ENCODE peak calls at places on chromosome 10, in five cellular contexts. X, P, A, R and E are unnamed samples. For H3K27me3, the result is how much of the 10 kb centered on the place peaks cover.

GRCh38 chr10:48363617-48364355 is 57.3 kb downstream of the MAPK8 start:
- DNase-seq in X (no peak), P (no peak), A (peak), R (peak), E (peak)

GRCh38 chr10:57809961-57810360 is 457.7 kb downstream of the IPMK start:
- DNase-seq in X (no peak), P (no peak), A (no peak), R (no peak), E (no peak)

GRCh38 chr10:133567119-133567518 is 1.7 kb upstream of the SYCE1 start:
- DNase-seq in X (no peak), P (no peak), A (no peak), R (no peak), E (no peak)

GRCh38 chr10:30645340-30645827 is 15.8 kb upstream of the LYZL2 start:
- DNase-seq in X (peak), P (no peak), A (no peak), R (peak), E (peak)

GRCh38 chr10:122487231-122487765 is 25.9 kb downstream of the HTRA1 start:
- DNase-seq in X (no peak), P (no peak), A (peak), R (no peak), E (peak)

GRCh38 chr10:110636932-110637557 is 7.1 kb upstream of the RBM20 start:
- DNase-seq in X (peak), P (no peak), A (no peak), R (no peak), E (peak)

GRCh38 chr10:84205049-84205852 is 10.9 kb downstream of the CDHR1 start:
- DNase-seq in X (no peak), P (peak), A (peak), R (peak), E (peak)

GRCh38 chr10:31822150-31822549 is 106.5 kb downstream of the ARHGAP12 start:
- DNase-seq in X (no peak), P (no peak), A (no peak), R (no peak), E (no peak)

GRCh38 chr10:126458453-126458852 is 70.2 kb upstream of the ADAM12 start:
- DNase-seq in X (no peak), P (no peak), A (no peak), R (no peak), E (no peak)

DNA sequence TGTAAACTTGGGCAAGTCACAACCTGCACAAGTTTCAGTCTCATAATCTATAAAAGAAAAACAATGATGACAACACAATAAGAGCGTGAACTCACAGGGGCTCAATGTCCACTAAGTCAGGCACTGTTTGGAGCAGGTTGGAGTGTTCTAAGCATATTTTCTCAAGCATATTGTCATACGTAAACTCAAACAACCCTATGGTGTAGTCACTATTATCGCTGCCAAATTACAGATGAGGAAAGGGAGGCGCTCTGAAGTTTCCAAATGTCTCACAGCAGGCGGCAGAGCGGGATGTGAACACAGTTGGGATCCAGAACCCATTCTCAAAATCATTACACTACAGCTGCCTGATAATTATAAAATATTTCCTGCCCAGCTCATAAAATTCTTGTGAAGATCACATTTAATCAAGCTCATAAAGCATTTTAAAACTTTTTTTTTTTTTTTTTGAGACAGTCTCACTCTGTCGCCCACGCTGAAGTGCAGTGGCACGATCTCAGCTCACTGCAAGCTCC is 64.3 kb downstream of the USP6NL start:
- DNase-seq in X (no peak), P (no peak), A (no peak), R (no peak), E (no peak)
- H3K4me3 ChIP-seq in X (no peak), P (no peak), A (no peak), R (no peak), E (no peak)

DNA sequence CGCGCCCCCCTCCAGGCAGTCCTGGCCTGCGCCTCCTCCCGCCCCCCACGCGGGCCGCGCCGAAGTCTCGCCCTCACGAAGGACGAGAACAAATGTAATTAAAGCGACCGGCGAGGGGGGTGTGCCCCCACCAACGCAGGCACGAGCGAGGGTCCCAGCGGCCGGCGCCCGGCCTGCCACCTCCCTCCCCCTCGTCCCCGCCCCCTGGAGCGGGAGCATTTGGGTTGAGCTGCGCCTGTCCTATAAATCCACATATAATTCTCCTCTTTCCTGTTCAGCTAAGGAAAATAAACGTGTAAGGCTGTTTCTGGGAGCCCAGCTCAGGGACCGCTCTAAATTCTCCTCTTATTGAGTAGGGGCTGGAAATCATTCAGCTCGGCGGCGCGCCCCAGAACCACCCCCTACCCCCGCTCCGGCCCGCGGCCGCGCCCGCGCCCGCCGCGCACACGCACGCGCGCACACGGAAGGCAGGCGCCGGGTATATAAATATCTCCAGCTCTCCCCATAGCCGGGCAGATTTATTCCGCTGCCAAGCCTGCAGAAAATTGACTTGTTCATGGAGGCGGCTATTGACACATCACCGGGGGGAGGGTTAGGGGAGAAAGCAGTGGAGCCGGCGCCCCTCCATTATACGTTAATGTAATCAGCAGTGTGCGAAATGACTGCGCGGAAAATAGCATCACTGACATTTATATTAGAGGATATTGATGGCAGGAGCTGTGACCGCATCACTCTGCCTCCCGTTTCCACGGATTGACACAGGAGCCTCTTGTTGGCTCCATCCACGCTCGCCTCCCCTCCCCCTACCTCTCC is 61.6 kb upstream of the BTRC start:
- DNase-seq in X (no peak), P (no peak), A (no peak), R (no peak), E (peak)
- H3K27me3 ChIP-seq in X (under half), P (under half), A (under half), R (under half), E (half or more)

DNA sequence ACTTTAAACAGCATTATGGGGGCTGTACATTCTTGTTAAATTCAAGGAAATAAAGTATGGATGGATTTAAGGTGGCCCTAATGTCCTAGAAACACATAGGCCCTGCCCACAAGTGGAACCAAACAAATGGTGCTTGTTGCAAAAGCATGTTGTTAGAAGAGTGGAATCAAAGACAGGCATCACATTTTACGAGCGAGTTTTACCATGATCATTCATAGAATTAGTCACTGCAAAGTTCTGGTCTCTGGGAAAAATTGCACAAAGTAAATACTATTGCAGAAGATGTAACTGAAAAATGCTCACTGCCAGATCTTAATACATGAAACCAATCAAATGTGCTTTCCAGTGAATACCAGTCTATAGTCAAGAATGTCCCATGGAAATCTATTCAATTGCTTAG is 677.1 kb downstream of the PARD3 start:
- DNase-seq in X (no peak), P (no peak), A (no peak), R (no peak), E (no peak)
- H3K27ac ChIP-seq in X (no peak), P (no peak), A (no peak), R (no peak), E (no peak)

GRCh38 chr10:93346060-93346459 is 136.1 kb downstream of the MYOF start:
- DNase-seq in X (no peak), P (no peak), A (no peak), R (no peak), E (no peak)
- H3K4me3 ChIP-seq in X (no peak), P (no peak), A (no peak), R (no peak), E (no peak)

GRCh38 chr10:28945959-28946358 is 268.6 kb downstream of the BAMBI start:
- DNase-seq in X (no peak), P (no peak), A (no peak), R (no peak), E (no peak)
- H3K27me3 ChIP-seq in X (under half), P (under half), A (under half), R (under half), E (under half)

DNA sequence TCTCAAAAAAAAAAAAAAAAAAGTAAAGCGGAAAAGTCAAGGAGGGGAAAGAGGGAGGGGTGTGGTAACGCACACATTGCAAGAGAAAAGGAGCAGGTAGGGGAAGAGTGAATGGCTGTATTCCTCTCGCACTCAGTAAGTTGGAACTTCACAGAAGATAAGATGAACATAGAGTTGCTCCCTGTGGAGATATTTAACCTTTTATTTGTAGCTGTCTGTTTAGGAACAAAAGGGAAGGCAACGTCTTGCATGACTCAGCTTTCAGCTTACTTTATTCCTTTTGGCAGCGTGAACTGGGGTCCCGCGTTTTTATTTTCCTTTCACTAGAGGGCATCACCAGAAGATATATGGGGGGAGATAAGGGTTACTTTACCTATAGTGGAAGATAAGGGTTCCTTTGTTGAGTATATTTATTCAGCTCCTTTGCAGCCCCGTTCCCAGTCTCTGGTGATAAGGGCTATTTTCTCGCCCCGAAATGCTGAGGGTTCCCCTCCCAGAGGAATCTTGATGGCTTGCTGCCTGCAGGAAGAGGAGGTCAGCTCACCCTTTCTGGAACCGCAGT is 78.5 kb downstream of the APBB1IP start:
- DNase-seq in X (no peak), P (no peak), A (no peak), R (no peak), E (peak)
- H3K27ac ChIP-seq in X (no peak), P (no peak), A (no peak), R (no peak), E (no peak)

DNA sequence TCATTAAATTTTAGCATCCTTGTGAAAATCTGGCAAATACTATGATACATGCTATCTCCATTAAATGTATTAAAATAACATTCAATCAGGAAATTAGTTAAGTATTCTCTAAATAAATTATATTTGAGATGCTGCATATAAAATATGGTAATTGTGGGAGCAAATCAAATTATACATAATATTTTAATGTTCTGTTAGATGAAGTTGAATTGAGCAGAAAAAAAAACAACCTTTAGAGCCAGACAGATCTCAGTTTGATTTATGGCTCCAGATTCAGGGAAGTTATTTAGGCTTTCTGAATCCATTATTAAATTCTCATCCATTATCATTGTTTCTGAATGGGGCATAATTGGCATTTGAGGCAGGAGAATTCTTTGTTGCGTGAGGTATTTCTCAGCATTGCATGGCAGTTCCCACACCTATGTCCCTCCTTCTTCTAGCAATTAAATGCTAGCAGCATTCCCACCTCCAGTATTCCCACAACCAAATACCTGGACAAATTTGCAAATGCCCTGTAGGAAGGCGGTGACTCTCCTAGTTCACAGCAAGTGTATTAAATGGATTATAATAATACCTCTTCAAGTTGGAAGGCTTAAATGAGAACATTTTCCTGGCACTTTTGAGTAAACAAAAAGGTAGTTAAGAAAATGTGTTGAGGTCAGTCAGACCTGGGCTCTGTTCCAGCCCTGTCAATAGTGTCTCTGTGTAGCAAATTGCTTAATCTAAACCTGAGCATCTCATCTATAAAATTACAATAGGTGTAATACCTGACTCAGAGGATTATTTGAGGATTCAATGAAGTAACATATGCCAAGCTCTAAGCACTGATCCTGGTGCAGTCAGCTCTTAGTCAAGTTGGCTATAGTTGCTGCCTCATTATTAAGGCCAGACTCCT is 108.9 kb downstream of the RNLS start:
- DNase-seq in X (no peak), P (no peak), A (peak), R (peak), E (no peak)
- H3K4me3 ChIP-seq in X (no peak), P (no peak), A (no peak), R (no peak), E (no peak)

GRCh38 chr10:7792541-7792940 is 4.6 kb downstream of the ATP5F1C start:
- DNase-seq in X (no peak), P (no peak), A (no peak), R (no peak), E (no peak)

GRCh38 chr10:7797582-7797981 is 9.6 kb downstream of the ATP5F1C start:
- DNase-seq in X (no peak), P (no peak), A (no peak), R (peak), E (no peak)

GRCh38 chr10:7794627-7795026 is 6.7 kb downstream of the ATP5F1C start:
- DNase-seq in X (no peak), P (no peak), A (no peak), R (no peak), E (no peak)

GRCh38 chr10:7795605-7796004 is 7.6 kb downstream of the ATP5F1C start:
- DNase-seq in X (no peak), P (no peak), A (no peak), R (no peak), E (no peak)
- H3K27me3 ChIP-seq in X (under half), P (under half), A (under half), R (under half), E (under half)